ENCODE peak calls at places on chromosomes 5 and 9, in ten cellular contexts. V, O, F, E, G, X, M, Q, A and K are unnamed samples.
A peak's percentile ranks its signal among the peaks of the same experiment; 100 is the strongest.

GRCh38 chr5:116559239-116559638 is 15.4 kb downstream of the SEMA6A start:
- DNase-seq in V (no peak), O (no peak), F (no peak), E (no peak), G (no peak), X (no peak), M (no peak), Q (no peak), A (no peak), K (no peak)

GRCh38 chr9:111627260-111627963 is 3.7 kb upstream of the DNAJC25 start:
- DNase-seq in V (no peak), O (no peak), F (no peak), E (no peak), G (no peak), X (no peak), M (no peak), Q (no peak), A (no peak), K (no peak)

GRCh38 chr9:15079989-15080388 is 169.8 kb upstream of the FREM1 start:
- DNase-seq in V (no peak), O (no peak), F (no peak), E (no peak), G (no peak), X (no peak), M (no peak), Q (no peak), A (no peak), K (no peak)

GRCh38 chr9:20945269-20945668 is 86.2 kb downstream of the HACD4 start:
- DNase-seq in V (no peak), O (no peak), F (no peak), E (no peak), G (no peak), X (no peak), M (no peak), Q (no peak), A (no peak), K (no peak)

GRCh38 chr5:124264499-124264898 is 481.9 kb downstream of the ZNF608 start:
- DNase-seq in V (no peak), O (no peak), F (peak; percentile 16), E (no peak), G (peak; percentile 11), X (no peak), M (no peak), Q (no peak), A (no peak), K (no peak)

GRCh38 chr5:132219981-132220380 is 7.7 kb downstream of the P4HA2 start:
- DNase-seq in V (no peak), O (no peak), F (no peak), E (no peak), G (no peak), X (no peak), M (no peak), Q (no peak), A (no peak), K (no peak)

GRCh38 chr5:111668713-111669112 is 88.3 kb downstream of the NREP start:
- DNase-seq in V (no peak), O (no peak), F (peak; percentile 57), E (no peak), G (peak; percentile 69), X (no peak), M (no peak), Q (no peak), A (no peak), K (no peak)

GRCh38 chr9:136791466-136792276 is 527 bp downstream of the TMEM141 start:
- DNase-seq in V (peak; percentile 81), O (no peak), F (no peak), E (peak; percentile 50), G (peak; percentile 83), X (peak; percentile 68), M (peak; percentile 61), Q (peak; percentile 50), A (peak; percentile 81), K (peak; percentile 54)

GRCh38 chr9:115396071-115396529 is 278.1 kb upstream of the TNC start:
- DNase-seq in V (no peak), O (no peak), F (peak; percentile 25), E (no peak), G (no peak), X (no peak), M (no peak), Q (no peak), A (no peak), K (no peak)

GRCh38 chr9:33190021-33190420 is 22.9 kb upstream of the B4GALT1 start:
- DNase-seq in V (no peak), O (no peak), F (no peak), E (no peak), G (no peak), X (no peak), M (no peak), Q (no peak), A (no peak), K (no peak)

GRCh38 chr9:133864011-133864410 is 125.9 kb upstream of the SARDH start:
- DNase-seq in V (no peak), O (no peak), F (peak; percentile 16), E (no peak), G (no peak), X (no peak), M (no peak), Q (no peak), A (no peak), K (no peak)

GRCh38 chr5:10528827-10529226 is 35.0 kb upstream of the ANKRD33B start:
- DNase-seq in V (no peak), O (no peak), F (no peak), E (no peak), G (no peak), X (no peak), M (no peak), Q (no peak), A (peak; percentile 7), K (no peak)

GRCh38 chr9:112174965-112175795 is at the start of gene SUSD1:
- DNase-seq in V (peak; percentile 51), O (no peak), F (no peak), E (peak; percentile 20), G (no peak), X (no peak), M (peak; percentile 67), Q (peak; percentile 41), A (no peak), K (peak; percentile 75)

GRCh38 chr5:149944666-149945065 is at the start of gene PDE6A:
- DNase-seq in V (no peak), O (no peak), F (no peak), E (no peak), G (no peak), X (no peak), M (no peak), Q (no peak), A (no peak), K (no peak)

DNA sequence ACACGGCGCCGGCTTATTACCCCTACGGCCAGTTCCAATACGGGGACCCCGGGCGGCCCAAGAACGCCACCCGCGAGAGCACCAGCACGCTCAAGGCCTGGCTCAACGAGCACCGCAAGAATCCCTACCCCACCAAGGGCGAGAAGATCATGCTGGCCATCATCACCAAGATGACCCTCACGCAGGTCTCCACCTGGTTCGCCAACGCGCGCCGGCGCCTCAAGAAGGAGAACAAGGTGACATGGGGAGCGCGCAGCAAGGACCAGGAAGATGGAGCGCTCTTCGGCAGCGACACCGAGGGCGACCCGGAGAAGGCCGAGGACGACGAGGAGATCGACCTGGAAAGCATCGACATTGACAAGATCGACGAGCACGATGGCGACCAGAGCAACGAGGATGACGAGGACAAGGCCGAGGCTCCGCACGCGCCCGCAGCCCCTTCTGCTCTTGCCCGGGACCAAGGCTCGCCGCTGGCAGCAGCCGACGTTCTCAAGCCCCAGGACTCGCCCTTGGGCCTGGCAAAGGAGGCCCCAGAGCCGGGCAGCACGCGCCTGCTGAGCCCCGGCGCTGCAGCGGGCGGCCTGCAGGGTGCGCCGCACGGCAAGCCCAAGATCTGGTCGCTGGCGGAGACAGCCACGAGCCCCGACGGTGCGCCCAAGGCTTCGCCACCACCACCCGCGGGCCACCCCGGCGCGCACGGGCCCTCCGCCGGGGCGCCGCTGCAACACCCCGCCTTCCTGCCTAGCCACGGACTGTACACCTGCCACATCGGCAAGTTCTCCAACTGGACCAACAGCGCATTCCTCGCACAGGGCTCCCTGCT is 3.9 kb downstream of the IRX1 start:
- DNase-seq in V (no peak), O (no peak), F (no peak), E (no peak), G (peak; percentile 74), X (no peak), M (peak; percentile 44), Q (no peak), A (no peak), K (no peak)
- TF ChIP-seq CTCF in V (no peak), O (no peak), F (no peak), E (no peak), G (peak; percentile 27), X (no peak), M (no peak), Q (no peak), A (no peak), K (no peak)

GRCh38 chr5:176536902-176537607 is at the start of gene RNF44:
- DNase-seq in V (peak; percentile 99), O (peak; percentile 93), F (peak; percentile 97), E (peak; percentile 99), G (peak; percentile 95), X (peak; percentile 94), M (peak; percentile 97), Q (peak; percentile 99), A (peak; percentile 99), K (peak; percentile 99)
- H3K4me1 ChIP-seq in V (peaks cover 59% of the 10 kb centered on the region), O (peaks cover 62% of the 10 kb centered on the region), F (peaks cover 24% of the 10 kb centered on the region), E (peaks cover 73% of the 10 kb centered on the region), G (peaks cover 53% of the 10 kb centered on the region), X (peaks cover 41% of the 10 kb centered on the region), M (peaks cover 34% of the 10 kb centered on the region), Q (peaks cover 35% of the 10 kb centered on the region), A (peaks cover 48% of the 10 kb centered on the region), K (peaks cover 26% of the 10 kb centered on the region)

DNA sequence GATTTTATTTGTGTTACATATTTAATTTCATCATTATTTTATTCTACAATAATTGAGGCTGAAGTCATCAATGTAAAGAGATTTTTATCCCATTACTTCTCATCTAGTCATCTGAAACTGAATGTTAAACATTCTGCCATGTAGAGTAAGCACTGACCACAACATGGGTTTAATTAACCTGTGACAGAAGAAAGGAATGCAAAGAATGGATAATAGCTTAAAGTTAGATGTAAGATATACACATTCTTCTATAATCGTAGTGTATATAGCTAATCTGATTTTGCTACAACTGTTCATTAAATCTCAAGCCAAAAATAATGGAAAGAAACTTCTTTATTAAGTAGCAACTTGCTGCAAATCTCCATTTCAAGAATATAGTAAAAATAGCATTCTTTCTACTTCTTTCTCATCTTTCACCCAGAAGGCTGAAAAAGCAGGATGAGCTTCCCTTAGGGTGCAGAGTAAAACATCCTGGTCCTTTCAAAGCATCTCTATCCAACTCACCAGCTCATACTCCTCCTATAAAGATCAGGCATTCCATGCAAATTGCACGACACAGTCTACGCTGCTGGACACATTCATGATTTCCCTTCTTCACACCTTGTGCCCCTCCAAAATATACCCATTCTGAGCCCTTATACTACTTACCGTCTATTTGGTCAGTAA is 115.2 kb downstream of the EFNA5 start:
- DNase-seq in V (no peak), O (no peak), F (peak; percentile 69), E (no peak), G (peak; percentile 57), X (no peak), M (no peak), Q (no peak), A (no peak), K (no peak)
- H3K27ac ChIP-seq in V (no peak overlapping the region), O (no peak overlapping the region), F (no peak overlapping the region), E (no peak overlapping the region), G (peak overlapping the region; percentile 50), X (no peak overlapping the region), M (no peak overlapping the region), Q (no peak overlapping the region), A (no peak overlapping the region), K (no peak overlapping the region)

DNA sequence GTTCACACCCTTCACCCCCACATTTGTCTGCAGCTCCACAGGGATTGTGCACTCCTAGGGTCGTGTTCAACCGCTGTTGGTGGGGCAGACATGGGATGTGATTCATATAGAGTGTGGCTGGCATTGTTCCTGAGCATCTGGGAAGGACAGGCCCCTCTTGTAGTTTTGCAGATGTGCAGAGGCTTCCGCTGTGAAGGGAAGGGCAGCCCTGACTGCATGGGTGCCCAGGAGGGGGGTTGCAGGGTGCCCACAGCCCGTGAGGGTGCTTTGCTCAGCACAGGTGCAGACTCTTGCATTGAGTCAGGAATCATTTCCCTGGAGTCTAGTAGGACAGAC is 30.2 kb upstream of the PITX1 start:
- DNase-seq in V (no peak), O (no peak), F (no peak), E (no peak), G (no peak), X (no peak), M (no peak), Q (no peak), A (no peak), K (no peak)
- TF ChIP-seq CTCF in V (no peak), O (no peak), F (no peak), E (no peak), G (no peak), X (no peak), M (no peak), Q (no peak), A (no peak), K (no peak)